ENCODE peak calls at places on chromosome 1, in nine cellular contexts. Q is mammary epithelial cell, L is Caco-2, D is uterus, G is colonic mucosa, X is right lobe of liver, T is neuronal stem cell, M is neural progenitor cell, O is sigmoid colon. A is an unnamed sample. For H3K4me1 and H3K27me3, the result is how much of the 10 kb centered on the place peaks cover.

GRCh38 chr1:109091196-109092193 is 931 bp downstream of the TMEM167B start:
- DNase-seq in Q (peak), L (no peak), D (no peak), G (peak), X (no peak), T (no peak), M (no peak), O (no peak), A (peak)

GRCh38 chr1:181551249-181551648 is 67.9 kb downstream of the CACNA1E start:
- DNase-seq in Q (no peak), L (no peak), D (no peak), G (peak), X (no peak), T (peak), M (peak), O (peak), A (no peak)

GRCh38 chr1:200354243-200354642 is 55.6 kb downstream of the ZNF281 start:
- DNase-seq in Q (peak), L (no peak), D (no peak), G (no peak), X (no peak), T (no peak), M (no peak), O (no peak), A (peak)

GRCh38 chr1:111961773-111962565 is 27.5 kb downstream of the KCND3 start:
- DNase-seq in Q (no peak), L (no peak), D (no peak), G (no peak), X (no peak), T (no peak), M (no peak), O (no peak), A (no peak)

GRCh38 chr1:89901957-89902669 is 81.3 kb downstream of the LRRC8D start:
- DNase-seq in Q (no peak), L (peak), D (no peak), G (peak), X (no peak), T (no peak), M (no peak), O (no peak), A (no peak)

GRCh38 chr1:177334276-177334675 is 163.5 kb downstream of the BRINP2 start:
- DNase-seq in Q (no peak), L (no peak), D (no peak), G (no peak), X (no peak), T (no peak), M (no peak), O (no peak), A (peak)

GRCh38 chr1:115211071-115211745 is 121.9 kb upstream of the TSPAN2 start:
- DNase-seq in Q (no peak), L (no peak), D (peak), G (no peak), X (no peak), T (no peak), M (no peak), O (no peak), A (no peak)

GRCh38 chr1:5966543-5967205 is 25.6 kb downstream of the NPHP4 start:
- DNase-seq in Q (no peak), L (no peak), D (no peak), G (no peak), X (no peak), T (no peak), M (no peak), O (peak), A (no peak)

GRCh38 chr1:228058981-228059535 is 23.4 kb upstream of the ARF1 start:
- DNase-seq in Q (no peak), L (no peak), D (no peak), G (no peak), X (peak), T (no peak), M (no peak), O (no peak), A (no peak)

GRCh38 chr1:89978763-89979162 is 16.1 kb upstream of the ZNF326 start:
- DNase-seq in Q (no peak), L (no peak), D (no peak), G (no peak), X (no peak), T (no peak), M (no peak), O (no peak), A (no peak)

GRCh38 chr1:88462481-88463261 is 221.4 kb upstream of the PKN2 start:
- DNase-seq in Q (peak), L (no peak), D (no peak), G (no peak), X (no peak), T (peak), M (peak), O (peak), A (peak)

GRCh38 chr1:205438213-205439158 is 16.6 kb upstream of the LEMD1 start:
- DNase-seq in Q (peak), L (no peak), D (peak), G (peak), X (peak), T (no peak), M (no peak), O (peak), A (peak)

GRCh38 chr1:171654705-171655214 is 2.3 kb upstream of the MYOC start:
- DNase-seq in Q (no peak), L (no peak), D (peak), G (no peak), X (no peak), T (no peak), M (no peak), O (peak), A (peak)

GRCh38 chr1:205435904-205436573 is 14.2 kb upstream of the LEMD1 start:
- DNase-seq in Q (no peak), L (no peak), D (no peak), G (no peak), X (no peak), T (no peak), M (peak), O (no peak), A (peak)

GRCh38 chr1:153174624-153175023 is 23.9 kb upstream of the SPRR2G start:
- DNase-seq in Q (peak), L (no peak), D (no peak), G (no peak), X (no peak), T (no peak), M (no peak), O (no peak), A (no peak)

GRCh38 chr1:210727709-210728108 is 399.0 kb downstream of the HHAT start:
- DNase-seq in Q (no peak), L (no peak), D (no peak), G (no peak), X (no peak), T (peak), M (peak), O (no peak), A (no peak)

GRCh38 chr1:210724768-210725167 is 396.1 kb downstream of the HHAT start:
- DNase-seq in Q (no peak), L (no peak), D (no peak), G (no peak), X (no peak), T (no peak), M (no peak), O (no peak), A (no peak)

GRCh38 chr1:210723646-210724045 is 394.9 kb downstream of the HHAT start:
- DNase-seq in Q (no peak), L (no peak), D (no peak), G (no peak), X (no peak), T (no peak), M (no peak), O (no peak), A (no peak)

GRCh38 chr1:210728437-210729149 is 399.9 kb downstream of the HHAT start:
- DNase-seq in Q (no peak), L (no peak), D (no peak), G (no peak), X (no peak), T (no peak), M (no peak), O (no peak), A (no peak)

DNA sequence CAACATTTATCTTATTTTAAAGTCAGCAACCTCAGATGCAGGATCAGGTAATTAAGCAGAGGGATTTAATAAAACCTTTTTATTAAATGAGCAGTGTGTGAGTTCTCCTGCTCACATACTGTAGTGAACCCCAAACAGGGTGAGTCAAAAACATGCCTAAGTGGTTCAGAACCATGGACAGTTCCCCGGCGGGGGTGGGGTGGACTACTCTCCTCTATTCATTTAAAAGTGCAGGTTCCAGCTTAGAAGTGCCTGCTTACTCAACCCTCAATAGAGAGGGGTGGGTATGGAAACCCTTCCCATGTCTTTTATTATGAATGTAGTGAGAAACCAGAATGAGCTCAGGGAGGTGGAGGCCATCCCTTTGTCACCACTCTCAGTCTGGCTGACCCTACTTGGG is 397.9 kb downstream of the HHAT start:
- DNase-seq in Q (peak), L (no peak), D (no peak), G (peak), X (no peak), T (peak), M (peak), O (no peak), A (peak)
- H3K4me1 ChIP-seq in Q (under half), L (under half), D (under half), G (under half), X (under half), T (under half), M (under half), O (under half), A (under half)

GRCh38 chr1:94274561-94274960 is 37.2 kb upstream of the ARHGAP29 start:
- DNase-seq in Q (no peak), L (no peak), D (no peak), G (no peak), X (no peak), T (no peak), M (no peak), O (no peak), A (no peak)
- H3K4me3 ChIP-seq in Q (no peak), L (no peak), D (no peak), G (no peak), X (no peak), T (no peak), M (no peak), O (no peak), A (no peak)

DNA sequence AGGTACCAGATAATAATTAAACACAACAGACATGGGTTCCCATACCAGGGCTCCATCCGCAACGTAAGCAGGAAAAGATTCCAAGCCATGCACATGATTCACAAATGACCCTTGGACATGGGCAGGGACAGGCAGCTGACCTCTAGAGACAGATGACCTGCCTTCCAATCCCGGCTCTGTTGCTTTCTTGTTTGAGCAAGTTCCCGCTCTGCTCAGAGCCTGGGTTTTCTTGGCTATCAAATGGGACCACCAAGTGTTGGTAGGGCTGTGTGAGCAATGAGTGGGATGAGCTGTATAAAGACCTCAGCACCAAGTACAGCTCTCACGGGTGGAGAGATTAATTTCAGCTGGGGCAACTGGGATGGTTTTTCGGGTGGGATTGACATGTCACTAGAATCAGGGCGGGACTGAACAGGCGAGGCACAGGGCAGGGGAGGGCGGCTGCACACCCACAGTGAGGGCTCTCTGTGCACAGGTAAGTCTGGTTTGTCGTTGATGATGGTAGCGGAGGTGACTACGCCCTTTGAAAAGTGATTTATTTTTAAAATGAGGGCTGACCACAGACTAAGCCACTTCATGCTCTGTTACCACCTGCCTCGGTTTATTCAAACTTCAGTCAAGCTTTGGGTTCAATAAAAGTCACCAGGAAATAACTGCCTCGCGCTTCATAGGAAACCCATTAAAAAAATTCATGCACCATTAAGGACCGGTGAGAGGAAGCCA is 57.5 kb upstream of the IFFO2 start:
- DNase-seq in Q (no peak), L (peak), D (no peak), G (peak), X (peak), T (no peak), M (no peak), O (no peak), A (no peak)
- H3K27me3 ChIP-seq in Q (under half), L (under half), D (under half), G (under half), X (under half), T (under half), M (under half), O (under half), A (under half)

GRCh38 chr1:24748191-24749121 is 3.2 kb downstream of the CLIC4 start:
- DNase-seq in Q (no peak), L (no peak), D (no peak), G (no peak), X (no peak), T (no peak), M (no peak), O (no peak), A (no peak)

GRCh38 chr1:24749257-24749656 is 4.0 kb downstream of the CLIC4 start:
- DNase-seq in Q (no peak), L (no peak), D (no peak), G (no peak), X (no peak), T (no peak), M (no peak), O (no peak), A (no peak)

GRCh38 chr1:24743404-24744211 is 1.6 kb upstream of the CLIC4 start:
- DNase-seq in Q (peak), L (peak), D (no peak), G (no peak), X (no peak), T (no peak), M (peak), O (no peak), A (peak)

GRCh38 chr1:24744911-24745710 is at the start of gene CLIC4:
- DNase-seq in Q (peak), L (peak), D (peak), G (peak), X (peak), T (peak), M (peak), O (peak), A (peak)

GRCh38 chr1:24745711-24746582 is 700 bp downstream of the CLIC4 start:
- DNase-seq in Q (peak), L (no peak), D (peak), G (peak), X (no peak), T (no peak), M (peak), O (peak), A (peak)
- H3K4me1 ChIP-seq in Q (under half), L (under half), D (under half), G (under half), X (under half), T (under half), M (under half), O (under half), A (under half)

GRCh38 chr1:68228833-68229232 is 3.5 kb downstream of the WLS start:
- DNase-seq in Q (peak), L (no peak), D (no peak), G (no peak), X (no peak), T (no peak), M (peak), O (no peak), A (peak)
- H3K4me3 ChIP-seq in Q (peak), L (no peak), D (no peak), G (no peak), X (no peak), T (no peak), M (peak), O (peak), A (peak)

DNA sequence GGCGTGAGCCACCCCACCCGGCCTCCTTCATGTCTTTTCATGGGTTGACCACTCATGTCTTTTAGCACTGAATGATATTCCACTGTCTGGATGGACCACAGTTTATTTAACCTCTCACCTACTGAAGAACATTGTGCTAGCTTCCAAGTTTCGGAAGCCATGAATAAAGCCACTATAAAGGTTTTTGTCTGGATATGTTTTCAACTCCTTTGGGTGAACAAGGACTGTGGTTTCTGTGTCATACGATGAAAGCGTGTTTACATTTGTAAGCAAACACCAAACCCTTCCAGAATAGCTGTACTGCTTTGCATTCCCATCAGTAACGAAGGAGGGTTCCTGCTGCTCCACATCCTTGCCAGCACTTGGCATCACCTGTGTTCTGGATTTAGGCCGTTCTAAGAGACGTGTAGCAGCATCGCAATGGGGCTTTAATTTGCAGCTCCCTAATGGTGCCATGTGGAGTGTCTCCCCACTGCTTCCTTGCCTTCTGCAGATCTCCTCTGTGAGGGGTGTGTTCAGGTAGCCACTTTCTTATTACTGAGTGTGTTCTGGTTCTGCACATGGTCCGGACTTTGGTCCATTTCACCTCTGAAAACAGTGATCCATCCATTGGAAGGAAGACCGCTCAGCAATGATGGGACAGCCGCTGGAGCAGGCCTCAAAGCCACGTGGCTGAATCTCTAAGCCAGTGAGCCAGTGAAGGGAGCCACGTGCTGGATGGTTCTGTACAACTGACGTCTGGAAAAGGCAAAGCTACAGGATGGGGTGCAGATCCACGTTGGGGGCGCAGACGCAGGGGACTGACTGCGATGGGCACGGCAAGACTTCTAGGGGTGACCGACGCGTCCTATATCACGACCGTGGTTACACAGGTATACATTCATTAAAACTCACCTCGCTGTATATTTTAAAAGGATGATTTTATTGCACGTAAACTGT is 10.4 kb upstream of the ARHGEF16 start:
- DNase-seq in Q (no peak), L (no peak), D (no peak), G (no peak), X (no peak), T (no peak), M (no peak), O (no peak), A (no peak)
- H3K27me3 ChIP-seq in Q (under half), L (under half), D (under half), G (under half), X (under half), T (under half), M (under half), O (under half), A (half or more)

DNA sequence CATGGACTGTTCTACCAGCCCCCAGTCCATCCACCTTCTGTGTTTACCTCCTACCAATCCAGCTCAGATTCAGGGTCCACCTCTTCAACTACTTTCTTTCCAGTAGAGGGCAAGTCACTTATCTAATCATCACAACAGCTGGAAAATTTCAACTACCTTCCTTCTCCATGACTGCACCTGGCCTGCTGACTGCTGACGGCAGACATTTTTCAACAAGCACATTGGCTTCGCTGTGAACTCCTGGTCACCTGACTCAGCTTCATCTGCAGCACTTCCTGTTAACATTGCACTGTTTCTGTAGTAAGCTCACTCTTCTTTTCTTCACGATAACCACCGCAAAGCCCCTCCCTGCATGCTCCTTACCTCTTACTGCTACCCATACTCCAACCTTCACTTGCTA is 405.7 kb downstream of the NTNG1 start:
- DNase-seq in Q (no peak), L (no peak), D (no peak), G (no peak), X (no peak), T (no peak), M (no peak), O (no peak), A (no peak)
- H3K4me1 ChIP-seq in Q (under half), L (under half), D (under half), G (under half), X (under half), T (under half), M (under half), O (under half), A (under half)

A was measured in adipocyte.